ENCODE peak calls at places on chromosomes 4 and X, in seven cellular contexts. J is vagina, M is adrenal gland, P is transverse colon, Y is heart left ventricle, G is body of pancreas, X is IMR-90. Q is an unnamed sample.
A peak's percentile ranks its signal among the peaks of the same experiment; 100 is the strongest.

GRCh38 chrX:18146954-18147353 is 73.7 kb downstream of the BEND2 start:
- DNase-seq in G (no peak), M (no peak), J (no peak), P (no peak), X (peak; percentile 13), Y (no peak), Q (no peak)

GRCh38 chr4:726235-726787 is 20.7 kb downstream of the PCGF3 start:
- DNase-seq in G (no peak), Y (no peak), J (no peak), X (peak; percentile 44), P (no peak), M (peak; percentile 61), Q (no peak)

GRCh38 chr4:32258986-32259385 is 1538.8 kb downstream of the PCDH7 start:
- DNase-seq in P (no peak), M (no peak), J (no peak), X (no peak), Y (no peak), G (no peak), Q (no peak)

GRCh38 chr4:12723849-12724447 is 760.2 kb downstream of the RAB28 start:
- DNase-seq in P (no peak), J (no peak), G (no peak), Y (no peak), X (no peak), M (peak; percentile 16), Q (no peak)

GRCh38 chr4:151896880-151897279 is 136.1 kb upstream of the GATB start:
- DNase-seq in Y (no peak), G (no peak), M (no peak), X (no peak), P (no peak), J (peak; percentile 69), Q (no peak)

GRCh38 chrX:41300758-41301437 is 33.1 kb upstream of the DDX3X start:
- DNase-seq in P (no peak), Y (no peak), X (peak; percentile 72), J (no peak), G (no peak), M (no peak), Q (no peak)

GRCh38 chrX:10797493-10797892 is 177.1 kb upstream of the MID1 start:
- DNase-seq in Y (no peak), J (no peak), X (peak; percentile 71), P (no peak), M (no peak), G (no peak), Q (no peak)

GRCh38 chrX:154396948-154397887 is 959 bp upstream of the RPL10 start:
- DNase-seq in J (no peak), X (peak; percentile 46), Y (peak; percentile 77), M (peak; percentile 69), G (peak; percentile 84), P (peak; percentile 83), Q (peak; percentile 62)

GRCh38 chr4:146932111-146932510 is 13.6 kb downstream of the TTC29 start:
- DNase-seq in J (no peak), P (no peak), M (no peak), X (peak; percentile 11), Y (no peak), G (no peak), Q (no peak)

GRCh38 chrX:120857240-120857639 is 18.4 kb downstream of the CT47B1 start:
- DNase-seq in G (no peak), J (no peak), X (no peak), Y (no peak), P (no peak), M (no peak), Q (no peak)

GRCh38 chr4:33063238-33063637 is 2343.1 kb downstream of the PCDH7 start:
- DNase-seq in P (no peak), G (no peak), Y (no peak), J (no peak), X (peak; percentile 54), M (no peak), Q (no peak)

GRCh38 chrX:40644821-40645358 is 2.5 kb downstream of the CXorf38 start:
- DNase-seq in Y (peak; percentile 62), X (peak; percentile 74), P (peak; percentile 77), G (peak; percentile 69), J (no peak), M (peak; percentile 69), Q (peak; percentile 79)

GRCh38 chr4:10773010-10773409 is 88.4 kb upstream of the CLNK start:
- DNase-seq in J (no peak), G (no peak), M (no peak), X (no peak), Y (peak; percentile 10), P (no peak), Q (no peak)

DNA sequence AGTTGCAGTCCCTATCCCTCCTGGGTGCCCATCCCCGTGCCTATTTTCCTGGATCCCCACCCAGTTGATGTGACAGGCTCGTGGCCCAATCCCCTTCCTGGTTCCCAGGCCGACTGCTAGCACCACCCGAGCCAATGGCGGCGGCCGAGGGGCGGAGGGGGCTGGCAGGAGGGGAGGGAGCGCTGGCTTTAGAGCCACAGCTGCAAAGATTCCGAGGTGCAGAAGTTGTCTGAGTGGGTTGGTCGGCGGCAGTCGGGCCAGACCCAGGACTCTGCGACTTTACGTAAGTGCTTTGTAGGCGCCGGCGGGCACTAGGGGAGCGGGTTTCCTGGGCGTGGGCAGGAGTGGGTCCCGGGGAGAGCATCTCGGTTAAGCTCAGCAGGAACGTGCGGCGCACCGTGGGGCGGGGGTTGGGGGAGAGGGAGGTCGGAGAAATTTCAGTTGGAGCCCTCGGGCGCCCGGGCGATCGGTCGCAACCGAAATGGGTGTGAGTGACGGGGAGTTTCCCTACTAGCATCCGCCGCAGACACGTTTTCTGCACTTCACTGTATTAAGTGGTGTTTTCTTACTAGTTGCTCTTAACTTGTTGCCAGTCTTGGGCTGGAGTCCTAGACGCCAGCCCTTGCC is at the start of gene PLS3:
- DNase-seq in X (peak; percentile 83), G (peak; percentile 83), M (peak; percentile 78), P (peak; percentile 72), Y (peak; percentile 90), J (peak; percentile 87), Q (peak; percentile 77)
- TF ChIP-seq POLR2A in X (peak; percentile 79), G (peak; percentile 86), M (peak; percentile 35), P (peak; percentile 33), Y (no peak), J (no peak), Q (peak; percentile 34)

GRCh38 chr4:169110633-169111032 is 100.6 kb upstream of the CBR4 start:
- DNase-seq in M (no peak), J (no peak), P (no peak), Y (no peak), G (no peak), X (no peak), Q (no peak)
- H3K36me3 ChIP-seq in M (no peaks in the 10 kb centered on the region), J (peaks cover 24% of the 10 kb centered on the region), P (no peaks in the 10 kb centered on the region), Y (no peaks in the 10 kb centered on the region), G (peaks cover 11% of the 10 kb centered on the region), X (peaks cover 26% of the 10 kb centered on the region), Q (peaks cover 70% of the 10 kb centered on the region)

GRCh38 chrX:55488559-55489314 is 911 bp downstream of the USP51 start:
- DNase-seq in M (peak; percentile 79), J (peak; percentile 82), X (peak; percentile 8), G (peak; percentile 73), Y (peak; percentile 70), P (peak; percentile 60), Q (peak; percentile 67)
- TF ChIP-seq POLR2A in M (peak; percentile 27), J (no peak), X (no peak), G (peak; percentile 21), Y (no peak), P (no peak), Q (no peak)

GRCh38 chr4:80461412-80461811 is 125.9 kb downstream of the CFAP299 start:
- DNase-seq in G (no peak), J (no peak), Y (no peak), X (no peak), P (no peak), M (no peak), Q (no peak)

GRCh38 chr4:80463509-80463908 is 128.0 kb downstream of the CFAP299 start:
- DNase-seq in P (no peak), Y (no peak), X (no peak), M (no peak), G (no peak), J (no peak), Q (no peak)

GRCh38 chr4:80462537-80463207 is 127.1 kb downstream of the CFAP299 start:
- DNase-seq in G (no peak), P (no peak), X (no peak), M (no peak), Y (no peak), J (no peak), Q (no peak)

GRCh38 chr4:80465238-80465637 is 129.7 kb downstream of the CFAP299 start:
- DNase-seq in P (no peak), J (no peak), M (no peak), G (no peak), Y (no peak), X (peak; percentile 26), Q (no peak)

GRCh38 chr4:80459918-80460473 is 124.5 kb downstream of the CFAP299 start:
- DNase-seq in X (no peak), J (no peak), G (no peak), P (no peak), M (no peak), Y (no peak), Q (no peak)
- H3K36me3 ChIP-seq in X (no peaks in the 10 kb centered on the region), J (no peaks in the 10 kb centered on the region), G (no peaks in the 10 kb centered on the region), P (no peaks in the 10 kb centered on the region), M (no peaks in the 10 kb centered on the region), Y (no peaks in the 10 kb centered on the region), Q (no peaks in the 10 kb centered on the region)

GRCh38 chr4:8158710-8159521 is at the start of gene ABLIM2:
- DNase-seq in X (peak; percentile 96), G (peak; percentile 98), M (peak; percentile 99), J (peak; percentile 98), Y (peak; percentile 98), P (peak; percentile 99), Q (peak; percentile 99)
- TF ChIP-seq POLR2A in X (no peak), G (peak; percentile 81), M (peak; percentile 49), J (no peak), Y (peak; percentile 14), P (peak; percentile 71), Q (no peak)

GRCh38 chr4:7803371-7803770 is 136.3 kb downstream of the AFAP1 start:
- DNase-seq in X (no peak), J (no peak), Y (no peak), P (no peak), M (no peak), G (no peak), Q (no peak)

GRCh38 chr4:7805533-7806079 is 134.1 kb downstream of the AFAP1 start:
- DNase-seq in J (no peak), M (peak; percentile 43), Y (no peak), X (peak; percentile 95), G (peak; percentile 89), P (no peak), Q (peak; percentile 45)

GRCh38 chr4:7806080-7806630 is 133.5 kb downstream of the AFAP1 start:
- DNase-seq in P (peak; percentile 62), J (no peak), Y (peak; percentile 88), M (peak; percentile 69), G (peak; percentile 62), X (peak; percentile 68), Q (no peak)

GRCh38 chr4:7803992-7804758 is 135.5 kb downstream of the AFAP1 start:
- DNase-seq in Y (peak; percentile 77), X (peak; percentile 80), M (peak; percentile 85), G (peak; percentile 79), J (no peak), P (peak; percentile 88), Q (peak; percentile 93)

GRCh38 chr4:7804759-7805385 is 134.8 kb downstream of the AFAP1 start:
- DNase-seq in G (no peak), J (no peak), X (no peak), P (no peak), Y (no peak), M (no peak), Q (no peak)
- H3K36me3 ChIP-seq in G (no peaks in the 10 kb centered on the region), J (peaks cover 8% of the 10 kb centered on the region), X (peaks cover 45% of the 10 kb centered on the region), P (no peaks in the 10 kb centered on the region), Y (peaks cover 3% of the 10 kb centered on the region), M (no peaks in the 10 kb centered on the region), Q (no peaks in the 10 kb centered on the region)

Q was measured in Peyer's patch.